ENCODE peak calls at places on chromosomes 3 and 15, in six cellular contexts. X is neuronal stem cell, M is mesendoderm, J is IMR-90, P is trophoblast cell, W is mesenchymal stem cell. T is an unnamed sample.
A peak's percentile ranks its signal among the peaks of the same experiment; 100 is the strongest.

GRCh38 chr3:134033315-134033996 is 3.7 kb upstream of the SLCO2A1 start:
- DNase-seq in X (no peak), M (no peak), J (no peak), P (no peak), W (no peak), T (no peak)

GRCh38 chr3:195169011-195169410 is 101.9 kb downstream of the XXYLT1 start:
- DNase-seq in X (no peak), M (no peak), J (no peak), P (no peak), W (no peak), T (no peak)

GRCh38 chr15:36161781-36162212 is 417.6 kb upstream of the CDIN1 start:
- DNase-seq in X (peak; percentile 21), M (peak; percentile 26), J (no peak), P (peak; percentile 30), W (peak; percentile 20), T (peak; percentile 27)

GRCh38 chr3:123352134-123352554 is 96.7 kb downstream of the ADCY5 start:
- DNase-seq in X (no peak), M (no peak), J (no peak), P (no peak), W (no peak), T (no peak)

GRCh38 chr3:186760141-186760813 is 23.1 kb upstream of the EIF4A2 start:
- DNase-seq in X (no peak), M (peak; percentile 37), J (no peak), P (peak; percentile 97), W (no peak), T (no peak)

GRCh38 chr15:39031596-39031995 is 467.0 kb upstream of the RASGRP1 start:
- DNase-seq in X (no peak), M (no peak), J (no peak), P (no peak), W (no peak), T (no peak)

GRCh38 chr3:71753716-71754609 is at the start of gene GPR27:
- DNase-seq in X (no peak), M (peak; percentile 54), J (peak; percentile 12), P (peak; percentile 49), W (peak; percentile 37), T (peak; percentile 56)

GRCh38 chr3:18189651-18190050 is 235.5 kb downstream of the SATB1 start:
- DNase-seq in X (no peak), M (no peak), J (peak; percentile 19), P (no peak), W (no peak), T (no peak)

GRCh38 chr3:5427021-5427420 is 239.5 kb downstream of the EDEM1 start:
- DNase-seq in X (no peak), M (no peak), J (no peak), P (no peak), W (no peak), T (no peak)

GRCh38 chr15:96053039-96054021 is 277.2 kb upstream of the NR2F2 start:
- DNase-seq in X (peak; percentile 30), M (peak; percentile 91), J (no peak), P (peak; percentile 96), W (peak; percentile 55), T (peak; percentile 52)

GRCh38 chr15:96052572-96053038 is 277.9 kb upstream of the NR2F2 start:
- DNase-seq in X (peak; percentile 40), M (no peak), J (no peak), P (no peak), W (no peak), T (no peak)

GRCh38 chr15:96051598-96051997 is 278.9 kb upstream of the NR2F2 start:
- DNase-seq in X (no peak), M (no peak), J (no peak), P (peak; percentile 25), W (no peak), T (no peak)

GRCh38 chr15:96054029-96054428 is 276.5 kb upstream of the NR2F2 start:
- DNase-seq in X (no peak), M (no peak), J (no peak), P (no peak), W (no peak), T (no peak)

DNA sequence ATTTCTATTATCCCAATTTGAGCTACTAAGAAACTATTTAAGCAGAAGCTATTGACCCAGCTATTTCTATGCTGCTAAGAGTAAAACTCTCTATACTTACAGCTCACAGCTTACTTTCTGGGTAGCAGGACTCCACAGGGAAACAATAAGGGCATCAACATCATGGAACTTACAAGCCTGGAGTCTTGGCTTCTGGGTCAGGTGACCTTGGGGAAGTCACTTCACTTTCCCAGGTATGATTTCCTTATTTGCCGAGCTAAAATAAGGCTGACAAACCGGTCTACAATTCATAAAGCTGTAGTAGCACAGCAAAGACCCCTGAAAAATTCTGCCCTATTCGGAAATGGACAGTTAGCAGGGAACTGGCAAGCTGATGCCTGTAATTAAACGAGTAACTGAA is 278.3 kb upstream of the NR2F2 start:
- DNase-seq in X (no peak), M (no peak), J (no peak), P (peak; percentile 40), W (no peak), T (no peak)
- H3K18ac ChIP-seq in X (no peak overlapping the region), M (peak overlapping the region; percentile 56), J (no peak overlapping the region), P (no peak overlapping the region), W (no peak overlapping the region), T (no peak overlapping the region)

GRCh38 chr3:84960581-84960980 is 1.8 kb downstream of the CADM2 start:
- DNase-seq in X (no peak), M (no peak), J (no peak), P (no peak), W (no peak), T (no peak)
- H3K27me3 ChIP-seq in X (no peaks in the 10 kb centered on the region), M (no peaks in the 10 kb centered on the region), J (peaks cover 8% of the 10 kb centered on the region), P (peaks cover 16% of the 10 kb centered on the region), W (peaks cover 40% of the 10 kb centered on the region), T (no peaks in the 10 kb centered on the region)

GRCh38 chr3:105157016-105157765 is 209.5 kb upstream of the ALCAM start:
- DNase-seq in X (no peak), M (no peak), J (no peak), P (no peak), W (no peak), T (peak; percentile 36)
- H3K18ac ChIP-seq in X (no peak overlapping the region), M (no peak overlapping the region), J (no peak overlapping the region), P (no peak overlapping the region), W (no peak overlapping the region), T (no peak overlapping the region)

GRCh38 chr15:92012368-92012629 is 158.8 kb downstream of the SLCO3A1 start:
- DNase-seq in X (no peak), M (no peak), J (peak; percentile 12), P (no peak), W (no peak), T (no peak)
- H3K27me3 ChIP-seq in X (no peaks in the 10 kb centered on the region), M (no peaks in the 10 kb centered on the region), J (no peaks in the 10 kb centered on the region), P (no peaks in the 10 kb centered on the region), W (no peaks in the 10 kb centered on the region), T (no peaks in the 10 kb centered on the region)

GRCh38 chr3:141078200-141078599 is 27.1 kb downstream of the SPSB4 start:
- DNase-seq in X (no peak), M (no peak), J (no peak), P (no peak), W (no peak), T (no peak)
- H3K18ac ChIP-seq in X (peak overlapping the region; percentile 76), M (no peak overlapping the region), J (no peak overlapping the region), P (no peak overlapping the region), W (no peak overlapping the region), T (peak overlapping the region; percentile 21)

T was measured in H9.